ENCODE peak calls at places on chromosomes 11 and 22, in four cellular contexts. X is fibroblast of mammary gland; P is cerebellum; F is stimulated activated CD4-positive, alpha-beta T cell treated with anti-CD3 and anti-CD28 coated beads, TNF-alpha, amount 100 ng/mL, for 24 hours. C is an unnamed sample.

GRCh38 chr11:100467821-100468508 is 219.1 kb upstream of the ARHGAP42 start:
- DNase-seq in X (no peak), F (no peak), P (no peak), C (no peak)

GRCh38 chr11:9405721-9406120 is 21.3 kb downstream of the IPO7 start:
- DNase-seq in F (no peak), P (no peak), X (peak; percentile 50), C (no peak)

GRCh38 chr11:34682822-34683221 is 61.9 kb downstream of the EHF start:
- DNase-seq in F (no peak), X (peak; percentile 40), P (no peak), C (no peak)

GRCh38 chr11:68469642-68470041 is 9.1 kb downstream of the PPP6R3 start:
- DNase-seq in X (no peak), F (no peak), P (no peak), C (no peak)

GRCh38 chr11:74008373-74009229 is at the start of gene UCP3:
- DNase-seq in P (no peak), F (no peak), X (no peak), C (no peak)

GRCh38 chr22:46971141-46971775 is 208.8 kb downstream of the TBC1D22A start:
- DNase-seq in F (no peak), P (peak; percentile 12), X (no peak), C (peak; percentile 15)

GRCh38 chr11:58576792-58577440 is 1.3 kb upstream of the LPXN start:
- DNase-seq in P (peak; percentile 13), X (peak; percentile 66), F (no peak), C (peak; percentile 28)

GRCh38 chr11:130448416-130449068 is at the start of gene ADAMTS15:
- DNase-seq in X (peak; percentile 84), F (no peak), P (no peak), C (no peak)

GRCh38 chr11:14645985-14646900 is 2.6 kb downstream of the PDE3B start:
- DNase-seq in F (no peak), P (no peak), X (no peak), C (peak; percentile 50)

GRCh38 chr11:88175707-88176066 is 444 bp upstream of the RAB38 start:
- DNase-seq in F (no peak), P (no peak), X (no peak), C (no peak)

C was measured in cerebellar cortex.